ENCODE peak calls at places on chromosomes 6 and 20, in eight cellular contexts. V is DND-41, Y is ovary, A is mesendoderm, I is Karpas-422, T is left ventricle myocardium inferior, P is SJSA1, O is stomach. R is an unnamed sample.
A peak's percentile ranks its signal among the peaks of the same experiment; 100 is the strongest.

GRCh38 chr6:14423330-14423729 is 305.8 kb downstream of the CD83 start:
- DNase-seq in V (no peak), Y (no peak), A (no peak), I (no peak), T (no peak), P (no peak), O (no peak), R (no peak)

GRCh38 chr20:45538209-45538798 is 978 bp downstream of the WFDC6 start:
- DNase-seq in V (no peak), Y (no peak), A (peak; percentile 79), I (peak; percentile 43), T (no peak), P (no peak), O (no peak), R (no peak)

GRCh38 chr6:31829633-31830492 is 2.3 kb downstream of the HSPA1B start:
- DNase-seq in V (no peak), Y (no peak), A (no peak), I (peak; percentile 79), T (no peak), P (no peak), O (no peak), R (no peak)

GRCh38 chr6:10613077-10613476 is 81.3 kb downstream of the C6orf52 start:
- DNase-seq in V (no peak), Y (no peak), A (no peak), I (no peak), T (no peak), P (no peak), O (no peak), R (no peak)

GRCh38 chr6:145254649-145255401 is 480.5 kb downstream of the EPM2A start:
- DNase-seq in V (no peak), Y (no peak), A (no peak), I (no peak), T (no peak), P (no peak), O (no peak), R (no peak)

GRCh38 chr20:1631309-1632227 is 11.8 kb upstream of the SIRPB1 start:
- DNase-seq in V (no peak), Y (no peak), A (peak; percentile 51), I (no peak), T (no peak), P (no peak), O (no peak), R (no peak)

GRCh38 chr20:37243937-37244571 is 17.6 kb downstream of the GHRH start:
- DNase-seq in V (no peak), Y (no peak), A (no peak), I (no peak), T (peak; percentile 66), P (no peak), O (peak; percentile 53), R (no peak)

GRCh38 chr6:142316791-142317368 is 15.1 kb downstream of the ADGRG6 start:
- DNase-seq in V (no peak), Y (no peak), A (no peak), I (no peak), T (no peak), P (no peak), O (no peak), R (no peak)

GRCh38 chr6:105994522-105995402 is 91.4 kb upstream of the PRDM1 start:
- DNase-seq in V (peak; percentile 69), Y (peak; percentile 59), A (peak; percentile 83), I (no peak), T (peak; percentile 41), P (peak; percentile 79), O (peak; percentile 57), R (peak; percentile 75)

GRCh38 chr6:2149370-2150006 is 95.9 kb downstream of the GMDS start:
- DNase-seq in V (no peak), Y (no peak), A (no peak), I (no peak), T (no peak), P (no peak), O (no peak), R (no peak)
- H3K36me3 ChIP-seq in V (no peaks in the 10 kb centered on the region), Y (no peaks in the 10 kb centered on the region), A (no peaks in the 10 kb centered on the region), I (no peaks in the 10 kb centered on the region), T (no peaks in the 10 kb centered on the region), P (no peaks in the 10 kb centered on the region), O (no peaks in the 10 kb centered on the region), R (no peaks in the 10 kb centered on the region)

DNA sequence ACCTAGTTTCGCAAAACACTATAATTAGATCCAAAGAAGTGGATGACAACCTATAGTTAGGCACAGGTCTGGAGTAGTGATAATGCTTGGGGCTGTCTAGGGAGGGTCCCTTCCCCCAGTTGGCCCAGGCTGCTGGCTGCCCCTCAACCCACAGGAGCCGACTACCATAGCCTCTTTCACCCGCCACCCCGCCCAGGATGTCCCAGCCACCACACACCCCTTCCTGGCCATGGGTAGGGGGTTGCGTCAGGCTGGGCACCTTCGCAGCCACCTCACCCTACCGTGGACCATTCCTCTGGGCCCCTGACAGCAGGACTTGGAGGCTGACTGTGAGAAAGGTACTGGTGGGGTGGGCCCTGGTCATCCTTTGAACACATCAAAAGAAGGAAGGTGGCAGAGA is 8.5 kb downstream of the TFEB start:
- DNase-seq in V (no peak), Y (no peak), A (no peak), I (no peak), T (no peak), P (no peak), O (no peak), R (peak; percentile 26)
- H3K4me1 ChIP-seq in V (no peaks in the 10 kb centered on the region), Y (no peaks in the 10 kb centered on the region), A (peaks cover 6% of the 10 kb centered on the region), I (peaks cover 97% of the 10 kb centered on the region), T (peaks cover 100% of the 10 kb centered on the region), P (peaks cover 12% of the 10 kb centered on the region), O (peaks cover 74% of the 10 kb centered on the region), R (peaks cover 27% of the 10 kb centered on the region)

DNA sequence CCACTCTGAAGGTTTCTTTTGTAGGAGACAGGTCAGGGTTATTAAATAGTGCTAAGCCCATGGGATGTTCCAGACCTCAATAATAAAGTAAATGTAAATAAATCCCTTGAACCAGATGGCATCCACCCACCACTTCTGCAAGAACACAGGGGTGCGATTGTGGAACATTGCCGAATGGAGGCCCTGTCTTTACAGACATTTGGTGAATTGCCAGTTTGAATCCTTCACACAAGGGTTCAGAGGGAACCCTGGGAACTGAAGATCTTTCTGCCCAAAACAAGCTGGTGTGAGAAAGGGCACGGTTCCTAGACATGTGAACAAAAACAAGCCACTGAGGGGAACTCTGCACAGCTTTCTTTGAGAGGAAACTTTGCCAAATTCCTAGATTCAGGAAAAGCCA is 30.2 kb upstream of the RNF8 start:
- DNase-seq in V (no peak), Y (no peak), A (no peak), I (no peak), T (no peak), P (no peak), O (no peak), R (no peak)
- H3K36me3 ChIP-seq in V (peaks cover 50% of the 10 kb centered on the region), Y (no peaks in the 10 kb centered on the region), A (no peaks in the 10 kb centered on the region), I (no peaks in the 10 kb centered on the region), T (peaks cover 32% of the 10 kb centered on the region), P (peaks cover 32% of the 10 kb centered on the region), O (peaks cover 53% of the 10 kb centered on the region), R (no peaks in the 10 kb centered on the region)

GRCh38 chr20:33306228-33306627 is 23.2 kb downstream of the BPIFB1 start:
- DNase-seq in V (no peak), Y (no peak), A (no peak), I (no peak), T (no peak), P (no peak), O (no peak), R (no peak)
- H3K4me1 ChIP-seq in V (no peaks in the 10 kb centered on the region), Y (no peaks in the 10 kb centered on the region), A (no peaks in the 10 kb centered on the region), I (peaks cover 28% of the 10 kb centered on the region), T (no peaks in the 10 kb centered on the region), P (peaks cover 4% of the 10 kb centered on the region), O (no peaks in the 10 kb centered on the region), R (no peaks in the 10 kb centered on the region)

DNA sequence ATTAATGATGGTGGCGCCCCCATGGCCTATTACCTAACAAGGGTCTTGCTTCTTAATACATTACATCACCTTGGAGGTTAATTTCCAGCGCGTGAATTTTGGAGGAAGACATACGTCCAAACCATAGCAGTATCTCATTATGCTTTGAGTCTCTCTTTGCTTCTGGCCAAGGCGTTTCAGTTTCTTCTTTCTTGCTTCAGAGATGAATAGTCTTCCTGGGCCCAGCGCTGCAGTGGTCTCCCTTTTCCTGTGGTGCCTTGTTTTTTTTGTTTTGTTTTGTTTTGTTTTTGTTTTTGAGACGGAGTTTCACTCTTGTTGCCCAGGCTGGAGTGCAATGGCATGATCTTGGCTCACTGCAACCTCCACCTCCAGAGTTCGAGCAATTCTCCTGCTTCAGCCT is 268.4 kb downstream of the SOX4 start:
- DNase-seq in V (no peak), Y (no peak), A (no peak), I (no peak), T (no peak), P (no peak), O (no peak), R (no peak)
- H3K36me3 ChIP-seq in V (peaks cover 6% of the 10 kb centered on the region), Y (no peaks in the 10 kb centered on the region), A (no peaks in the 10 kb centered on the region), I (no peaks in the 10 kb centered on the region), T (no peaks in the 10 kb centered on the region), P (no peaks in the 10 kb centered on the region), O (no peaks in the 10 kb centered on the region), R (no peaks in the 10 kb centered on the region)

DNA sequence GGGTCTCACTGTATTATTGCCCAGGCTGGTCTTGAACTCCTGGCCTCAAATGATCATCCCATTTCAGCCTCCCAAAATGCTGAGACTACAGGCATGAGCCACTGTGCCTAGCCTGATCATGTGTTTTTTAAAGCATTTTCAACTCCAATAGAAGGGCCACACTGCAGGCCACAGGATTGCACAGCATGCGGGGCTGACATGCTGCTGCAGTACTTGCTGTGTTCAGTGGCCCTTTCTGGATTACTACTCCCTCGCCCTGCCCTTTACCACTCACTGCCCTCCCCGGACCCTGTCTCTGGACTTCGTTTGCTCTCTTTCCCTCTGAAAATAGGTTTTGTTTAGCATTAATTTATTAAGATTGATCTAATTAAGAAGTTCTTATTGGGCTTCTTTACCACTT is 37.3 kb downstream of the HECA start:
- DNase-seq in V (no peak), Y (no peak), A (no peak), I (no peak), T (no peak), P (no peak), O (no peak), R (no peak)
- H3K4me1 ChIP-seq in V (no peaks in the 10 kb centered on the region), Y (peaks cover 3% of the 10 kb centered on the region), A (no peaks in the 10 kb centered on the region), I (peaks cover 25% of the 10 kb centered on the region), T (peaks cover 24% of the 10 kb centered on the region), P (no peaks in the 10 kb centered on the region), O (no peaks in the 10 kb centered on the region), R (no peaks in the 10 kb centered on the region)

DNA sequence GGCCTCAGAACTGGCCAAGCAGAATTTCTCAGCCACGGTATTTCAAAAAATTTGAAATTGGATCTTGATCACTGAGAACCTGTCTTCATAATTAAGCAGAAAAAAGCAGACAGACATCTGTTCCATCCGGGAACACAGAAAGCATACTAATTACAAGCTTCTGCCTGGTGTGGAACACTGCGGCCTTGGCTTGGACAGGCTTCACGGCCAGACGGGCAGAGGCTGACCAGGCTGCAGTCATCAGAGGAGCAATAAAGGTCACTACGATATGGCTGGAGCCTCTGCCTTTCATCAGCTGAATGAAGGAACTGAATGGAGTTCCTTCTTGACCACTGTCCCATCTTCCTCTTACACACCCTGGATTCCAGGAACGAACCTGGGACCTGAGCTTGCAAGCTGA is 3.9 kb upstream of the NRSN1 start:
- DNase-seq in V (no peak), Y (no peak), A (no peak), I (no peak), T (no peak), P (no peak), O (no peak), R (no peak)
- H3K36me3 ChIP-seq in V (no peaks in the 10 kb centered on the region), Y (no peaks in the 10 kb centered on the region), A (no peaks in the 10 kb centered on the region), I (no peaks in the 10 kb centered on the region), T (no peaks in the 10 kb centered on the region), P (no peaks in the 10 kb centered on the region), O (no peaks in the 10 kb centered on the region), R (no peaks in the 10 kb centered on the region)

R was measured in mucosa of descending colon.